ENCODE peak calls at places on chromosomes 4 and X, in nine cellular contexts. R is HEK293T; N is HTR-8/SVneo; C is astrocyte; Q is NCI-H1092; P is AG20443; A is CD4-positive, alpha-beta T cell; U is thyroid gland; Z is stimulated activated CD8-positive, alpha-beta memory T cell treated with anti-CD3 and anti-CD28 coated beads, Interleukin-4, amount 100 ng/mL, for 24 hours. B is an unnamed sample.

GRCh38 chrX:64975989-64976672 is at the start of gene ZC4H2:
- DNase-seq in N (peak; percentile 10), Q (no peak), P (peak; percentile 86), C (peak; percentile 68), Z (peak; percentile 45), U (peak; percentile 70), R (peak; percentile 81), A (peak; percentile 57), B (no peak)

GRCh38 chr4:19823781-19824180 is 427.9 kb upstream of the SLIT2 start:
- DNase-seq in U (no peak), A (no peak), Q (no peak), R (peak; percentile 39), N (no peak), P (no peak), Z (no peak), C (no peak), B (no peak)

GRCh38 chr4:55172694-55173287 is 47.4 kb upstream of the KDR start:
- DNase-seq in Z (no peak), Q (no peak), P (no peak), R (no peak), A (no peak), U (no peak), C (peak; percentile 62), N (no peak), B (no peak)

GRCh38 chr4:6582889-6583504 is 8.0 kb downstream of the MAN2B2 start:
- DNase-seq in R (peak; percentile 68), N (no peak), Q (no peak), A (no peak), Z (no peak), C (peak; percentile 34), P (peak; percentile 52), U (no peak), B (no peak)

GRCh38 chr4:8320386-8320750 is 50.8 kb downstream of the HTRA3 start:
- DNase-seq in U (no peak), Z (no peak), A (no peak), Q (no peak), C (no peak), R (no peak), N (no peak), P (no peak), B (no peak)

GRCh38 chrX:11296051-11296450 is 2.8 kb downstream of the AMELX start:
- DNase-seq in Q (no peak), U (no peak), N (no peak), R (no peak), A (no peak), P (no peak), Z (no peak), C (no peak), B (no peak)

GRCh38 chr4:153115322-153116100 is 88.7 kb upstream of the TRIM2 start:
- DNase-seq in P (peak; percentile 66), Q (no peak), Z (peak; percentile 54), N (peak; percentile 83), A (peak; percentile 43), R (no peak), C (peak; percentile 82), U (no peak), B (no peak)

GRCh38 chr4:143438710-143439109 is 74.8 kb upstream of the SMARCA5 start:
- DNase-seq in C (no peak), R (no peak), U (no peak), A (no peak), P (no peak), Q (no peak), N (no peak), Z (no peak), B (no peak)